ENCODE peak calls at places on chromosomes 7 and 10, in eight cellular contexts. A is naive B cell; P is ureter; X is cardiac fibroblast; D is lung; I is sigmoid colon; E is NCI-H1417; B is natural killer cell treated with Interleukin-12 subunit alpha and Interleukin-12 subunit beta and Interleukin-15 and Interleukin-18, amount 100 ng/mL, for 72 hours. Q is an unnamed sample.

GRCh38 chr7:76133839-76134238 is 67.9 kb upstream of the SRRM3 start:
- DNase-seq in A (no peak), P (no peak), X (no peak), D (no peak), I (no peak), E (no peak), B (no peak), Q (no peak)

GRCh38 chr10:102620615-102621417 is 23.5 kb upstream of the TRIM8 start:
- DNase-seq in A (no peak), P (no peak), X (peak; percentile 69), D (no peak), I (peak; percentile 64), E (no peak), B (no peak), Q (no peak)

GRCh38 chr7:29370531-29371314 is 176.1 kb downstream of the CHN2 start:
- DNase-seq in A (no peak), P (no peak), X (peak; percentile 62), D (no peak), I (no peak), E (peak; percentile 19), B (no peak), Q (no peak)

GRCh38 chr7:68733219-68734143 is 864.8 kb upstream of the AUTS2 start:
- DNase-seq in A (no peak), P (no peak), X (peak; percentile 10), D (no peak), I (no peak), E (no peak), B (no peak), Q (no peak)

GRCh38 chr7:51009716-51010496 is 227.2 kb upstream of the GRB10 start:
- DNase-seq in A (no peak), P (no peak), X (peak; percentile 63), D (peak; percentile 32), I (no peak), E (no peak), B (no peak), Q (no peak)

GRCh38 chr10:89404082-89404481 is 10.3 kb upstream of the IFIT5 start:
- DNase-seq in A (no peak), P (no peak), X (peak; percentile 46), D (no peak), I (no peak), E (no peak), B (no peak), Q (no peak)

GRCh38 chr7:155410436-155410835 is 47.5 kb upstream of the EN2 start:
- DNase-seq in A (no peak), P (no peak), X (no peak), D (no peak), I (no peak), E (no peak), B (no peak), Q (no peak)

GRCh38 chr7:37495574-37496184 is 47.0 kb upstream of the ELMO1 start:
- DNase-seq in A (peak; percentile 19), P (no peak), X (peak; percentile 64), D (no peak), I (no peak), E (no peak), B (peak; percentile 65), Q (peak; percentile 74)

GRCh38 chr7:2808891-2809660 is 35.0 kb downstream of the GNA12 start:
- DNase-seq in A (peak; percentile 55), P (no peak), X (no peak), D (no peak), I (peak; percentile 63), E (no peak), B (no peak), Q (no peak)

GRCh38 chr7:28112883-28113540 is 67.6 kb downstream of the JAZF1 start:
- DNase-seq in A (no peak), P (no peak), X (peak; percentile 46), D (no peak), I (peak; percentile 74), E (no peak), B (no peak), Q (no peak)

GRCh38 chr10:123967626-123968243 is 76.1 kb upstream of the CPXM2 start:
- DNase-seq in A (peak; percentile 14), P (peak; percentile 75), X (peak; percentile 54), D (peak; percentile 67), I (peak; percentile 88), E (peak; percentile 33), B (peak; percentile 64), Q (peak; percentile 43)

Q was measured in SK-MEL-5.